ENCODE peak calls at places on chromosomes 12 and 14, in six cellular contexts. W is ELF-1; P is globus pallidus; V is KG1; B is NCI-H446 treated with DMSO at 0.1 percent for 48 hours; A is stimulated activated CD8-positive, alpha-beta memory T cell treated with anti-CD3 and anti-CD28 coated beads, Interleukin-12 subunit alpha, Interleukin-12 subunit beta, amount 100 ng/mL, for 1 hour. N is an unnamed sample.

GRCh38 chr12:131905640-131906091 is 11.2 kb downstream of the ULK1 start:
- DNase-seq in B (no peak), A (no peak), P (no peak), W (no peak), V (no peak), N (no peak)

GRCh38 chr12:124678421-124678893 is 111.0 kb upstream of the NCOR2 start:
- DNase-seq in V (no peak), A (no peak), W (no peak), B (no peak), P (no peak), N (no peak)

GRCh38 chr12:62537544-62537943 is 70.9 kb downstream of the MON2 start:
- DNase-seq in B (peak), W (no peak), P (no peak), A (no peak), V (no peak), N (peak)

GRCh38 chr14:22836301-22837058 is at the start of gene MMP14:
- DNase-seq in A (no peak), P (no peak), B (no peak), W (peak), V (no peak), N (peak)

GRCh38 chr14:99930420-99931274 is 134.6 kb upstream of the EVL start:
- DNase-seq in W (no peak), B (no peak), A (no peak), P (no peak), V (no peak), N (peak)

GRCh38 chr14:85533821-85534271 is 3.9 kb downstream of the FLRT2 start:
- DNase-seq in A (no peak), W (peak), V (no peak), B (no peak), P (no peak), N (peak)

GRCh38 chr12:752673-753400 is 458 bp downstream of the WNK1 start:
- DNase-seq in V (no peak), P (no peak), A (peak), W (peak), B (no peak), N (peak)

GRCh38 chr12:53190108-53190729 is 9.5 kb upstream of the CSAD start:
- DNase-seq in W (peak), A (no peak), B (peak), V (no peak), P (no peak), N (peak)

GRCh38 chr12:97097734-97098133 is 190.7 kb downstream of the NEDD1 start:
- DNase-seq in V (no peak), W (no peak), A (no peak), B (no peak), P (no peak), N (no peak)

GRCh38 chr12:110348431-110349059 is 55.0 kb downstream of the ANAPC7 start:
- DNase-seq in W (no peak), B (no peak), P (no peak), V (no peak), A (no peak), N (no peak)

GRCh38 chr14:96782436-96782835 is 14.7 kb upstream of the VRK1 start:
- DNase-seq in B (no peak), V (no peak), P (no peak), W (no peak), A (no peak), N (no peak)

GRCh38 chr14:59085207-59085739 is 103.2 kb upstream of the DAAM1 start:
- DNase-seq in W (peak), P (no peak), A (no peak), V (no peak), B (no peak), N (no peak)

GRCh38 chr12:81863406-81863805 is 104.3 kb upstream of the PPFIA2 start:
- DNase-seq in A (no peak), W (no peak), B (no peak), V (no peak), P (no peak), N (no peak)

GRCh38 chr14:21454843-21455550 is 926 bp downstream of the CHD8 start:
- DNase-seq in P (no peak), A (no peak), B (no peak), W (no peak), V (no peak), N (peak)

GRCh38 chr14:49966304-49966809 is 73.5 kb downstream of the ARF6 start:
- DNase-seq in P (no peak), A (no peak), V (no peak), B (no peak), W (peak), N (no peak)

GRCh38 chr12:48285751-48286650 is 64.7 kb downstream of the ZNF641 start:
- DNase-seq in V (no peak), W (no peak), B (no peak), A (no peak), P (no peak), N (no peak)

GRCh38 chr12:100963381-100963780 is 168.8 kb downstream of the ANO4 start:
- DNase-seq in P (no peak), B (no peak), A (no peak), V (no peak), W (no peak), N (peak)

GRCh38 chr12:2482938-2483337 is 311.8 kb upstream of the FKBP4 start:
- DNase-seq in V (no peak), P (no peak), A (no peak), B (no peak), W (no peak), N (no peak)

GRCh38 chr12:56520025-56520810 is 1.4 kb upstream of the RBMS2 start:
- DNase-seq in A (no peak), W (no peak), P (no peak), V (no peak), B (no peak), N (peak)

GRCh38 chr14:74784634-74785033 is 21.5 kb downstream of the YLPM1 start:
- DNase-seq in V (no peak), A (no peak), B (no peak), P (no peak), W (no peak), N (no peak)

GRCh38 chr12:17062296-17063061 is 456.5 kb upstream of the LMO3 start:
- DNase-seq in A (no peak), V (no peak), P (no peak), W (no peak), B (no peak), N (no peak)

GRCh38 chr12:84463756-84464495 is 448.7 kb downstream of the SLC6A15 start:
- DNase-seq in W (no peak), P (no peak), V (no peak), A (no peak), B (no peak), N (peak)

GRCh38 chr12:107967170-107967569 is 161.9 kb upstream of the WSCD2 start:
- DNase-seq in V (no peak), B (no peak), A (no peak), P (no peak), W (no peak), N (peak)

GRCh38 chr12:27515671-27516070 is 8.3 kb upstream of the PPFIBP1 start:
- DNase-seq in W (no peak), P (no peak), V (no peak), B (no peak), A (no peak), N (no peak)

GRCh38 chr12:64194333-64195149 is 27.6 kb downstream of the KICS2 start:
- DNase-seq in B (no peak), W (no peak), V (no peak), P (no peak), A (no peak), N (no peak)

GRCh38 chr14:100386121-100386520 is 63.0 kb downstream of the SLC25A47 start:
- DNase-seq in B (no peak), V (no peak), W (no peak), A (no peak), P (no peak), N (no peak)

GRCh38 chr12:124422142-124422569 is 127.3 kb downstream of the RFLNA start:
- DNase-seq in A (no peak), V (no peak), W (peak), B (no peak), P (no peak), N (no peak)

GRCh38 chr12:54385251-54385914 is 850 bp upstream of the ZNF385A start:
- DNase-seq in W (peak), V (no peak), P (no peak), A (no peak), B (no peak), N (no peak)

GRCh38 chr14:104394606-104394910 is 185.0 kb upstream of the C14orf180 start:
- DNase-seq in V (no peak), B (no peak), P (no peak), W (no peak), A (no peak), N (no peak)

GRCh38 chr14:99273724-99274345 is 1.8 kb upstream of the BCL11B start:
- DNase-seq in B (no peak), A (no peak), W (no peak), P (no peak), V (no peak), N (no peak)

GRCh38 chr12:58576965-58577364 is 343.3 kb downstream of the LRIG3 start:
- DNase-seq in B (no peak), W (no peak), P (no peak), A (no peak), V (no peak), N (no peak)

GRCh38 chr12:20450591-20450990 is 82.3 kb downstream of the PDE3A start:
- DNase-seq in W (no peak), V (no peak), A (no peak), B (no peak), P (no peak), N (peak)